ENCODE peak calls at places on chromosomes 6 and 20, in seven cellular contexts. W is effector memory CD4-positive, alpha-beta T cell; V is spleen; D is ovary; I is RWPE2; T is psoas muscle; C is CD8-positive, alpha-beta memory T cell. F is an unnamed sample.

GRCh38 chr20:10553326-10553984 is 118.3 kb downstream of the SLX4IP start:
- DNase-seq in W (no peak), V (no peak), D (peak; percentile 66), I (no peak), T (peak; percentile 79), C (no peak), F (peak; percentile 60)

GRCh38 chr6:14401181-14401745 is 283.7 kb downstream of the CD83 start:
- DNase-seq in W (no peak), V (no peak), D (no peak), I (no peak), T (no peak), C (no peak), F (no peak)

GRCh38 chr6:82917346-82918064 is 148.1 kb downstream of the UBE3D start:
- DNase-seq in W (no peak), V (no peak), D (no peak), I (no peak), T (no peak), C (no peak), F (no peak)

GRCh38 chr20:43525016-43525415 is 17.5 kb downstream of the L3MBTL1 start:
- DNase-seq in W (no peak), V (no peak), D (no peak), I (no peak), T (no peak), C (no peak), F (no peak)

GRCh38 chr6:168154263-168154917 is 75.4 kb upstream of the FRMD1 start:
- DNase-seq in W (no peak), V (no peak), D (no peak), I (no peak), T (no peak), C (no peak), F (no peak)

GRCh38 chr6:100300221-100300736 is 164.4 kb downstream of the SIM1 start:
- DNase-seq in W (no peak), V (no peak), D (no peak), I (peak; percentile 75), T (no peak), C (no peak), F (no peak)

GRCh38 chr6:166638566-166638965 is 11.5 kb upstream of the RPS6KA2 start:
- DNase-seq in W (no peak), V (no peak), D (no peak), I (no peak), T (no peak), C (no peak), F (no peak)

GRCh38 chr6:85574932-85575598 is 18.6 kb downstream of the SNX14 start:
- DNase-seq in W (no peak), V (no peak), D (no peak), I (no peak), T (no peak), C (no peak), F (no peak)

GRCh38 chr6:70082830-70083229 is 216.5 kb downstream of the COL19A1 start:
- DNase-seq in W (no peak), V (no peak), D (no peak), I (no peak), T (no peak), C (no peak), F (no peak)

GRCh38 chr20:53946106-53946505 is 124.3 kb downstream of the BCAS1 start:
- DNase-seq in W (no peak), V (no peak), D (no peak), I (no peak), T (no peak), C (no peak), F (no peak)

GRCh38 chr6:11653028-11653583 is 115.6 kb downstream of the TMEM170B start:
- DNase-seq in W (no peak), V (no peak), D (peak; percentile 35), I (no peak), T (no peak), C (no peak), F (no peak)

GRCh38 chr6:138557147-138557546 is 57.9 kb upstream of the NHSL1 start:
- DNase-seq in W (no peak), V (no peak), D (no peak), I (no peak), T (no peak), C (no peak), F (no peak)
- H3K4me1 ChIP-seq in W (no peaks in the 10 kb centered on the region), V (peaks cover 6% of the 10 kb centered on the region), D (no peaks in the 10 kb centered on the region), I (peaks cover 16% of the 10 kb centered on the region), T (peaks cover 9% of the 10 kb centered on the region), C (no peaks in the 10 kb centered on the region), F (peaks cover 2% of the 10 kb centered on the region)

GRCh38 chr6:170006524-170007467 is 255.4 kb downstream of the ERMARD start:
- DNase-seq in W (no peak), V (peak; percentile 67), D (no peak), I (no peak), T (no peak), C (no peak), F (peak; percentile 74)
- H3K9me3 ChIP-seq in W (peaks cover 3% of the 10 kb centered on the region), V (peaks cover 39% of the 10 kb centered on the region), D (no peaks in the 10 kb centered on the region), I (peaks cover 10% of the 10 kb centered on the region), T (peaks cover 4% of the 10 kb centered on the region), C (no peaks in the 10 kb centered on the region), F (peaks cover 42% of the 10 kb centered on the region)

GRCh38 chr20:25147716-25148115 is 47.8 kb upstream of the ENTPD6 start:
- DNase-seq in W (no peak), V (no peak), D (no peak), I (no peak), T (no peak), C (no peak), F (no peak)

GRCh38 chr20:25148181-25148981 is 47.1 kb upstream of the ENTPD6 start:
- DNase-seq in W (peak; percentile 8), V (peak; percentile 80), D (peak; percentile 81), I (no peak), T (peak; percentile 63), C (peak; percentile 77), F (no peak)

GRCh38 chr20:25149986-25150385 is 45.5 kb upstream of the ENTPD6 start:
- DNase-seq in W (no peak), V (no peak), D (no peak), I (no peak), T (no peak), C (no peak), F (no peak)

GRCh38 chr20:25146976-25147375 is 48.5 kb upstream of the ENTPD6 start:
- DNase-seq in W (no peak), V (no peak), D (no peak), I (no peak), T (no peak), C (no peak), F (no peak)

DNA sequence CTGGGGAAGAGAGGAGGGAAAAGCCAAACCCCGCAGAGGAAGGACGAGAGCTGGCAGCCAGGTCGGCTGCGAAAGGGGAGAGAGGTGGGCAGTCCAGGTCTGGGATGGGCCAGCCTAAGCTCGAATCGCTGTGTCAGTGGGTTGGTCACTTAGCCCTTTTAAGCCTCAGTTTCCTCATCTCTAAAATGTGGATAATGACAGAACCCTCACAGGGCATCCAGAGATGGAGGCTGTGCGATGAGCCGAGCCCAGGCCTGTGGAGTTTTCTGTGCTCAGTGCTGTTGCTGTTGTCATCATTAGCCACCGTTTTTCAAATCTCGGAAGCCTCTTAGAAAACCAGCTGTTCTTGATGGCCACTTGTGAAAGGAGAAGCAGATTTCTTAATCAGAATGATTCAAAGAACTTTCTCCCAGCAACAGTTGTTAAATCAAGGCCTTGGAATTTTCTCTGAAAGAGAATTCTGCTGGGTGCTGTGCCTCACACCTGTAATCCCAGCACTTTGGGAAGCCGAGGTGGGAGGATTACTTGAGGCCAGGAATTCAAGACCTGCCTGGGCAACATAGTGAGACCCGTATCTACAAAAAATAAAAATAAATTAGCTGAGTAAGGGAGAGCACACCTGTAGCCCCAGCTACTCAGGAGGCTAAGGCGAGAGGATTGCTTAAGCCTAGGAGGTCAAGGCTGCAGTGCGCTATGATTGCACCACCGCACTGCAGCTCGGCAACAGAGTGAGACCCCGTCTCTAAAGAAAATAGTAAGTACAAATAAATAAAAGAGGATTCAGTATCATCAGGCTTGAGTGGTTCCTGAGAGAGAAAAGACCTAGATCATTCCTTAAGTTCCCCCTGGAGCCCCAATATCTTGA is 46.3 kb upstream of the ENTPD6 start:
- DNase-seq in W (no peak), V (no peak), D (no peak), I (no peak), T (no peak), C (no peak), F (no peak)
- H3K4me3 ChIP-seq in W (peak overlapping the region; percentile 46), V (peak overlapping the region; percentile 26), D (no peak overlapping the region), I (no peak overlapping the region), T (peak overlapping the region; percentile 38), C (peak overlapping the region; percentile 50), F (no peak overlapping the region)

GRCh38 chr20:31711416-31712111 is 11.1 kb downstream of the BCL2L1 start:
- DNase-seq in W (no peak), V (no peak), D (no peak), I (no peak), T (no peak), C (no peak), F (no peak)
- H3K4me1 ChIP-seq in W (peaks cover 39% of the 10 kb centered on the region), V (peaks cover 81% of the 10 kb centered on the region), D (peaks cover 14% of the 10 kb centered on the region), I (peaks cover 82% of the 10 kb centered on the region), T (peaks cover 94% of the 10 kb centered on the region), C (peaks cover 71% of the 10 kb centered on the region), F (peaks cover 5% of the 10 kb centered on the region)

GRCh38 chr6:25133479-25133878 is 145.7 kb upstream of the CARMIL1 start:
- DNase-seq in W (no peak), V (no peak), D (no peak), I (no peak), T (no peak), C (no peak), F (no peak)
- H3K9me3 ChIP-seq in W (no peaks in the 10 kb centered on the region), V (no peaks in the 10 kb centered on the region), D (no peaks in the 10 kb centered on the region), I (peaks cover 11% of the 10 kb centered on the region), T (no peaks in the 10 kb centered on the region), C (no peaks in the 10 kb centered on the region), F (peaks cover 28% of the 10 kb centered on the region)

DNA sequence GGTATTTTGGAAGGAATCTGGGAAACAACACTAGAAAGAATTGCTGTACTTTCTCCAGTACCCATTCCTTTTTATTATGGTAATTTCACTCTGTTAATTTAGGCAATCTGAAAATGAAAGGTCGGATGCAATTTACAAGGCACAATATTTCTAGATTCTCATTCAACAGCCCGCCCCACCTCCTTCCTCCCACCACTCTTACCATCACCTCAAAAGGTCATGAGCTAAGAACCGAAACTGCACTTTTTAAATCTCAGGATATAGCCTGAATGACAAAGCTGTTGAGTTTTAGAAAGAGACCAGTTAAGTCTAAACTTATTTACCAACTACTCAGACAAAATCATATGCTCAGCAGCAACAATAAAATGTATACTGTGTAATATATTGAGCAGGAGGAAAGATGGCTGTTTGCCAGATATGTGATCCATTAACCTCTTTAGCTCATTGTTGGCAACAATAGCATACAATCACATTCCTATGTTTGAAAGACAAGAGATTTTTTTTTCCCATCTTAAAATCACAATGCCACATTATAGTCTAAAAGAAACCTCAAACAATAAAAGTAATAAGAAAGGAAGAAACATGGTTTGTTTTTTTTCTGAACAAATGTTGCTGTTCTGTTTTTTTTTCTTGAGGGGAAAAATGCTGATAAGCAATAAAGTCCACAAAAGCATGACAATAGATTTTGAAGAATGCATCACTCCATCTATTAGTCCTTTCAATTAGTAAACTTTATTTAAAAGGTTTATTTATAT is 1.6 kb upstream of the HS3ST5 start:
- DNase-seq in W (no peak), V (no peak), D (no peak), I (no peak), T (no peak), C (no peak), F (no peak)
- H3K4me3 ChIP-seq in W (no peak overlapping the region), V (no peak overlapping the region), D (no peak overlapping the region), I (no peak overlapping the region), T (no peak overlapping the region), C (no peak overlapping the region), F (no peak overlapping the region)